ENCODE peak calls at places on chromosomes 3 and 15, in seven cellular contexts. H is D341Med; S is stimulated activated CD4-positive, alpha-beta T cell treated with anti-CD3 and anti-CD28 coated beads, Interleukin-2, amount 100 ng/mL, for 24 hours; D is uterus; Y is ELR; W is OCI-LY7; C is right lobe of liver. L is an unnamed sample.
A peak's percentile ranks its signal among the peaks of the same experiment; 100 is the strongest.

GRCh38 chr15:63870403-63871209 is 36.9 kb upstream of the HERC1 start:
- DNase-seq in H (no peak), S (no peak), D (no peak), Y (peak; percentile 75), W (no peak), C (no peak), L (no peak)

GRCh38 chr3:190092250-190092649 is 28.4 kb downstream of the P3H2 start:
- DNase-seq in H (peak; percentile 48), S (no peak), D (no peak), Y (peak; percentile 86), W (no peak), C (no peak), L (no peak)

GRCh38 chr15:31325432-31325975 is 1.1 kb upstream of the KLF13 start:
- DNase-seq in H (peak; percentile 81), S (peak; percentile 58), D (peak; percentile 55), Y (peak; percentile 22), W (peak; percentile 72), C (peak; percentile 83), L (peak; percentile 91)

GRCh38 chr3:60314064-60314463 is 937.2 kb downstream of the FHIT start:
- DNase-seq in H (no peak), S (no peak), D (no peak), Y (no peak), W (no peak), C (no peak), L (no peak)

GRCh38 chr3:81864273-81864672 is 102.8 kb upstream of the GBE1 start:
- DNase-seq in H (no peak), S (no peak), D (no peak), Y (no peak), W (no peak), C (no peak), L (no peak)

GRCh38 chr15:85751731-85752421 is 42.8 kb downstream of the KLHL25 start:
- DNase-seq in H (peak; percentile 30), S (no peak), D (peak; percentile 37), Y (no peak), W (no peak), C (no peak), L (no peak)

GRCh38 chr15:90957105-90957790 is 2.6 kb downstream of the RCCD1 start:
- DNase-seq in H (peak; percentile 63), S (no peak), D (no peak), Y (peak; percentile 56), W (no peak), C (no peak), L (no peak)

GRCh38 chr3:133804896-133805295 is 719 bp upstream of the SRPRB start:
- DNase-seq in H (no peak), S (no peak), D (no peak), Y (no peak), W (no peak), C (no peak), L (no peak)

GRCh38 chr15:56877591-56877990 is 40.9 kb upstream of the TCF12 start:
- DNase-seq in H (no peak), S (no peak), D (no peak), Y (no peak), W (no peak), C (no peak), L (no peak)

GRCh38 chr3:4061854-4062360 is 241.3 kb upstream of the SETMAR start:
- DNase-seq in H (no peak), S (no peak), D (no peak), Y (no peak), W (no peak), C (no peak), L (no peak)

GRCh38 chr3:45078910-45079522 is 52.9 kb downstream of the CLEC3B start:
- DNase-seq in H (no peak), S (no peak), D (no peak), Y (peak; percentile 53), W (no peak), C (no peak), L (peak; percentile 69)

GRCh38 chr15:89631902-89632264 is 23.4 kb downstream of the KIF7 start:
- DNase-seq in H (no peak), S (no peak), D (no peak), Y (no peak), W (no peak), C (no peak), L (no peak)

GRCh38 chr3:183455064-183455463 is 26.6 kb upstream of the MCF2L2 start:
- DNase-seq in H (no peak), S (no peak), D (no peak), Y (peak; percentile 69), W (no peak), C (no peak), L (no peak)

GRCh38 chr3:177221734-177222133 is 24.5 kb upstream of the TBL1XR1 start:
- DNase-seq in H (no peak), S (no peak), D (no peak), Y (no peak), W (no peak), C (no peak), L (no peak)

GRCh38 chr3:196872316-196872715 is 4.6 kb downstream of the SENP5 start:
- DNase-seq in H (no peak), S (no peak), D (no peak), Y (no peak), W (no peak), C (no peak), L (no peak)

GRCh38 chr15:77858677-77859490 is 218.6 kb downstream of the TBC1D2B start:
- DNase-seq in H (no peak), S (no peak), D (no peak), Y (no peak), W (no peak), C (peak; percentile 35), L (peak; percentile 25)

GRCh38 chr15:33243869-33244268 is 49.4 kb upstream of the FMN1 start:
- DNase-seq in H (no peak), S (no peak), D (no peak), Y (peak; percentile 94), W (no peak), C (no peak), L (no peak)

GRCh38 chr3:127714151-127714571 is 41.4 kb downstream of the ABTB1 start:
- DNase-seq in H (no peak), S (no peak), D (no peak), Y (no peak), W (no peak), C (peak; percentile 24), L (no peak)

GRCh38 chr15:33852570-33852969 is 115.7 kb upstream of the CHRM5 start:
- DNase-seq in H (no peak), S (no peak), D (no peak), Y (peak; percentile 60), W (no peak), C (no peak), L (no peak)

GRCh38 chr15:55279746-55280351 is 9.8 kb downstream of the RAB27A start:
- DNase-seq in H (no peak), S (peak; percentile 39), D (no peak), Y (peak; percentile 94), W (no peak), C (no peak), L (no peak)

GRCh38 chr3:127628788-127629456 is at the start of gene PODXL2:
- DNase-seq in H (peak; percentile 100), S (peak; percentile 46), D (peak; percentile 48), Y (peak; percentile 31), W (peak; percentile 61), C (no peak), L (no peak)

GRCh38 chr3:160448845-160449659 is 534 bp downstream of the TRIM59 start:
- DNase-seq in H (no peak), S (no peak), D (no peak), Y (peak; percentile 53), W (peak; percentile 70), C (peak; percentile 65), L (no peak)